ENCODE peak calls at places on chromosomes 16 and 17, in five cellular contexts. U, L, Q, W and R are unnamed samples.
A peak's percentile ranks its signal among the peaks of the same experiment; 100 is the strongest.

GRCh38 chr16:68972720-68973119 is 129.4 kb downstream of the TANGO6 start:
- ATAC-seq in L (peak; percentile 91), U (no peak), W (peak; percentile 30), Q (no peak), R (no peak)

GRCh38 chr16:11871193-11871592 is 19.9 kb upstream of the RSL1D1 start:
- ATAC-seq in W (no peak), Q (no peak), L (peak; percentile 69), U (no peak), R (no peak)

GRCh38 chr17:45904886-45905285 is 10.5 kb downstream of the MAPT start:
- ATAC-seq in W (no peak), L (no peak), U (no peak), Q (no peak), R (no peak)

GRCh38 chr16:4641876-4642275 is 17.2 kb downstream of the MGRN1 start:
- ATAC-seq in U (no peak), W (no peak), Q (no peak), L (no peak), R (no peak)

GRCh38 chr17:34811561-34811960 is 149.7 kb downstream of the CCT6B start:
- ATAC-seq in Q (no peak), W (no peak), U (no peak), L (no peak), R (no peak)

GRCh38 chr17:3972281-3972731 is 8.1 kb upstream of the ATP2A3 start:
- ATAC-seq in L (no peak), W (no peak), Q (peak; percentile 66), U (no peak), R (no peak)

GRCh38 chr17:44829558-44830358 is at the start of gene GJC1:
- ATAC-seq in Q (peak; percentile 71), U (peak; percentile 64), L (peak; percentile 60), W (peak; percentile 64), R (peak; percentile 75)

GRCh38 chr16:23651943-23652468 is 10.7 kb downstream of the DCTN5 start:
- ATAC-seq in Q (peak; percentile 60), W (no peak), U (no peak), L (no peak), R (no peak)

GRCh38 chr16:89090182-89090630 is 3.4 kb upstream of the ACSF3 start:
- ATAC-seq in L (peak; percentile 24), W (no peak), Q (no peak), U (no peak), R (no peak)

GRCh38 chr17:82298538-82299421 is 18.6 kb downstream of the CD7 start:
- ATAC-seq in Q (no peak), L (no peak), U (no peak), W (peak; percentile 7), R (no peak)

GRCh38 chr17:79027274-79027924 is 3.4 kb downstream of the C1QTNF1 start:
- ATAC-seq in W (peak; percentile 69), Q (no peak), L (peak; percentile 48), U (no peak), R (no peak)

GRCh38 chr17:82371333-82372062 is at the start of gene UTS2R:
- ATAC-seq in U (no peak), L (no peak), W (no peak), Q (no peak), R (no peak)

GRCh38 chr17:18005496-18005895 is 32.8 kb downstream of the DRC3 start:
- ATAC-seq in Q (no peak), U (no peak), W (no peak), L (no peak), R (no peak)

GRCh38 chr17:44084131-44084538 is 13.6 kb downstream of the G6PC3 start:
- ATAC-seq in U (no peak), W (peak; percentile 51), L (peak; percentile 40), Q (peak; percentile 76), R (no peak)

GRCh38 chr17:7632492-7632894 is 2.6 kb downstream of the SHBG start:
- ATAC-seq in W (peak; percentile 37), L (peak; percentile 84), Q (peak; percentile 77), U (no peak), R (no peak)

GRCh38 chr17:37360632-37361031 is 15.2 kb upstream of the C17orf78 start:
- ATAC-seq in W (no peak), Q (no peak), L (no peak), U (no peak), R (no peak)

GRCh38 chr17:1724869-1725641 is 551 bp downstream of the WDR81 start:
- ATAC-seq in L (peak; percentile 69), W (peak; percentile 79), U (peak; percentile 71), Q (peak; percentile 56), R (peak; percentile 66)

GRCh38 chr17:35214192-35214591 is 20.0 kb upstream of the SLC35G3 start:
- ATAC-seq in L (no peak), Q (no peak), U (no peak), W (no peak), R (no peak)

GRCh38 chr16:72978212-72978611 is 69.7 kb downstream of the ZFHX3 start:
- ATAC-seq in U (peak; percentile 77), Q (no peak), L (no peak), W (no peak), R (peak; percentile 40)

GRCh38 chr17:44323359-44324091 is 1.1 kb downstream of the SLC25A39 start:
- ATAC-seq in U (no peak), W (no peak), Q (no peak), L (no peak), R (no peak)

GRCh38 chr17:49035470-49036269 is 38.5 kb downstream of the IGF2BP1 start:
- ATAC-seq in L (peak; percentile 58), Q (peak; percentile 63), U (peak; percentile 81), W (peak; percentile 56), R (peak; percentile 67)

GRCh38 chr17:73342057-73342522 is 30.3 kb upstream of the CDC42EP4 start:
- ATAC-seq in W (peak; percentile 14), Q (peak; percentile 84), U (peak; percentile 55), L (no peak), R (peak; percentile 75)
- TF ChIP-seq EP300 in W (no peak), Q (no peak), U (no peak), L (no peak), R (no peak)

DNA sequence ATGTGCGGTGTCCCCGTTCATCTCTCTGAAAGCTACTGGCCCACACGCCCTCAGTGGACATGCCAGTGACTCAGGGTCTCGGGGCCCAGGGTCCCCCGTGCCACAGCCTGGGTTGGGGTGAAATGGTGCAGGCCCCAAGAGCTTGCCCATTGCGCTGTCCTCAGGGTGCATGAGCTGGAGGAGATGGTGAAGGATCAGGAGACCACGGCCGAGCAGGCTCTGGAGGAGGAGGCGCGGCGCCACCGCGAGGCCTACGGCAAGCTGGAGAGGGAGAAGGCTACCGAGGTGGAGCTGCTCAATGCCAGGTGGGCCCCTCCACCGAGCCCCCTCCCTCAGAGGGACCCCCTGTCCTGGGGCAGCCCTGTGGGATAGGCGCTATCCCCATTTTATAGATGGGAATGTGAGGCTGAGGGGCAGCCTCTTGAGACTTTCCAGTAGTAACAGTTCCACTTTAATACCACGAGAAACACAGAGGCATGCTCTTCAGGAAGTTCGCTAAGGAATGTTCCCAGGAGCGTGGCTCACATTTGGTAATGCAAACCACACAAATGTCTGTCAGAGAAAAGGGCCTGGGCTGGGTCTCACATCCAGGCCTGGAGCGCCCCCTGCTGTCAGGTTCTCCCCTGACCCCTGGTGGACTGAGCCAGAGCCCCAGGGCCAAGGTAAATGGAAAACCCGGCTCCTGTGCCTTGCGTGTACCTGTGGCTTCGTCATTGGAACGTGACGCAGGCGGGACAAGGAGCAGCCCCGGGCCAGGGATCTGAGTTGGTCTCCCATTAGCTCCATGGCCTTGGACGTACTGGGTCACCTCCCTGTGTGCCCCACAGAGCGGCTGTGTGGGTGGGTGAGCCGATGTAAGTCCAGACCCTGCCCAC is 133.7 kb downstream of the RAB11FIP4 start:
- ATAC-seq in Q (peak; percentile 98), L (peak; percentile 98), W (peak; percentile 85), U (peak; percentile 84), R (peak; percentile 78)
- TF ChIP-seq POLR2AphosphoS5 in Q (no peak), L (no peak), W (no peak), U (no peak), R (no peak)

GRCh38 chr16:81263470-81264200 is 25.1 kb downstream of the BCO1 start:
- ATAC-seq in Q (no peak), L (no peak), W (no peak), U (peak; percentile 13), R (peak; percentile 27)

GRCh38 chr16:81265052-81265451 is 26.6 kb downstream of the BCO1 start:
- ATAC-seq in U (no peak), L (no peak), Q (no peak), W (no peak), R (no peak)

GRCh38 chr16:81264386-81264785 is 25.9 kb downstream of the BCO1 start:
- ATAC-seq in W (no peak), L (no peak), U (no peak), Q (no peak), R (no peak)

GRCh38 chr16:81259916-81260315 is 21.4 kb downstream of the BCO1 start:
- ATAC-seq in U (no peak), Q (no peak), L (no peak), W (no peak), R (no peak)

GRCh38 chr16:81261049-81261648 is 22.7 kb downstream of the BCO1 start:
- ATAC-seq in L (peak; percentile 88), W (peak; percentile 74), U (no peak), Q (peak; percentile 68), R (no peak)
- TF ChIP-seq CTCF in L (peak; percentile 79), W (peak; percentile 59), U (peak; percentile 50), Q (peak; percentile 68), R (no peak)

GRCh38 chr16:1941162-1941923 is 1.7 kb downstream of the MSRB1 start:
- ATAC-seq in L (peak; percentile 25), W (peak; percentile 67), U (no peak), Q (no peak), R (no peak)

GRCh38 chr16:1941924-1942809 is 832 bp downstream of the MSRB1 start:
- ATAC-seq in U (no peak), L (peak; percentile 34), Q (peak; percentile 5), W (no peak), R (no peak)

GRCh38 chr16:1940273-1941161 is 2.5 kb downstream of the MSRB1 start:
- ATAC-seq in U (no peak), W (peak; percentile 65), Q (no peak), L (no peak), R (no peak)

GRCh38 chr16:1944612-1945199 is 1.7 kb upstream of the MSRB1 start:
- ATAC-seq in W (no peak), U (no peak), L (no peak), Q (no peak), R (no peak)

GRCh38 chr16:1942810-1943726 is at the start of gene MSRB1:
- ATAC-seq in Q (peak; percentile 98), W (peak; percentile 56), U (peak; percentile 98), L (peak; percentile 95), R (peak; percentile 97)
- TF ChIP-seq EP300 in Q (no peak), W (no peak), U (no peak), L (no peak), R (no peak)

DNA sequence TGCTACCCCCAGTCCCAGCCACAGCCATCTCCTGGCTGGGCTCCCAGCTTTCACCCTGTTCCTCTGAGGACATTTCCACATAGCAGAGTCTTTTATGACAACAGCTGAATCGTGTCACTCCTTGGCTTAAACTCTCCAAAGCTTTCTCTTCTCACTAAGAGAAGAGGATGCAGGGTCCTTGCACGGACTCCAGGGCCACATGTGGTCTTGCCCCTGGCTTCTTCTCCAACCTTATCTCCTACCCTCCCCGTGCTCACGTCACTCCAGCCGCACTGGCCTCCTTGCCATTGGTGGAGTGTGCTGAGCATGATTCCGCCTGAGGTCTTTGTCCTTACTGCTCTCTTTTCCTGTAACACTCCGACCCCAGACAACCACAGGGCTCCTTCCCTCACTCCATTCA is 39.9 kb upstream of the CCDC182 start:
- ATAC-seq in U (no peak), W (no peak), Q (no peak), L (no peak), R (no peak)
- TF ChIP-seq POLR2AphosphoS5 in U (no peak), W (no peak), Q (no peak), L (no peak), R (no peak)